ENCODE peak calls at places on chromosome X, in five cellular contexts. A is heart right ventricle, F is left lung, M is right lobe of liver, R is Panc1. B is an unnamed sample.

GRCh38 chrX:86295293-86295692 is 147.0 kb downstream of the DACH2 start:
- ATAC-seq in A (no peak), F (no peak), M (no peak), R (no peak), B (no peak)

GRCh38 chrX:82676386-82676785 is 831.7 kb upstream of the POU3F4 start:
- ATAC-seq in A (no peak), F (no peak), M (no peak), R (no peak), B (no peak)

GRCh38 chrX:8430444-8430843 is 34.2 kb upstream of the VCX3B start:
- ATAC-seq in A (no peak), F (peak; percentile 67), M (no peak), R (no peak), B (no peak)

GRCh38 chrX:134821901-134822300 is 163.6 kb upstream of the PLAC1 start:
- ATAC-seq in A (peak; percentile 80), F (no peak), M (no peak), R (no peak), B (no peak)

GRCh38 chrX:118978451-118978850 is 4.0 kb downstream of the LONRF3 start:
- ATAC-seq in A (no peak), F (no peak), M (no peak), R (no peak), B (no peak)

GRCh38 chrX:154727418-154728323 is 23.2 kb downstream of the GAB3 start:
- ATAC-seq in A (peak; percentile 70), F (peak; percentile 26), M (peak; percentile 58), R (no peak), B (peak; percentile 71)

GRCh38 chrX:130636277-130636676 is 234.5 kb downstream of the RBMX2 start:
- ATAC-seq in A (no peak), F (no peak), M (no peak), R (no peak), B (no peak)

GRCh38 chrX:75131973-75132627 is 24.0 kb downstream of the ABCB7 start:
- ATAC-seq in A (peak; percentile 61), F (no peak), M (no peak), R (no peak), B (no peak)

GRCh38 chrX:50082741-50083140 is 118.1 kb downstream of the AKAP4 start:
- ATAC-seq in A (no peak), F (no peak), M (no peak), R (no peak), B (no peak)

GRCh38 chrX:137565921-137566745 is at the start of gene ZIC3:
- ATAC-seq in A (peak; percentile 93), F (peak; percentile 94), M (peak; percentile 89), R (no peak), B (peak; percentile 77)

GRCh38 chrX:3697220-3697684 is 16.2 kb downstream of the PRKX start:
- ATAC-seq in A (no peak), F (peak; percentile 55), M (no peak), R (no peak), B (no peak)

GRCh38 chrX:38206542-38206941 is 14.1 kb downstream of the SRPX start:
- ATAC-seq in A (no peak), F (no peak), M (no peak), R (no peak), B (no peak)

GRCh38 chrX:118682258-118683014 is 45.0 kb upstream of the IL13RA1 start:
- ATAC-seq in A (no peak), F (no peak), M (peak; percentile 61), R (no peak), B (no peak)

GRCh38 chrX:37998586-37999267 is 7.6 kb upstream of the SYTL5 start:
- ATAC-seq in A (no peak), F (no peak), M (no peak), R (no peak), B (no peak)

GRCh38 chrX:139907078-139907477 is 25.8 kb downstream of the ATP11C start:
- ATAC-seq in A (no peak), F (no peak), M (no peak), R (no peak), B (no peak)

GRCh38 chrX:155995476-155995875 is 2.0 kb upstream of the IL9R start:
- ATAC-seq in A (no peak), F (no peak), M (no peak), R (no peak), B (no peak)

GRCh38 chrX:119401569-119401968 is 2.4 kb downstream of the SLC25A43 start:
- ATAC-seq in A (no peak), F (no peak), M (no peak), R (no peak), B (no peak)

GRCh38 chrX:39840141-39841126 is 257.3 kb downstream of the BCOR start:
- ATAC-seq in A (no peak), F (no peak), M (no peak), R (no peak), B (no peak)

GRCh38 chrX:17024896-17025295 is 78.4 kb downstream of the REPS2 start:
- ATAC-seq in A (no peak), F (no peak), M (no peak), R (no peak), B (no peak)

GRCh38 chrX:10172867-10173266 is 16.1 kb downstream of the CLCN4 start:
- ATAC-seq in A (peak; percentile 5), F (no peak), M (no peak), R (no peak), B (no peak)

GRCh38 chrX:47232803-47233332 is at the start of gene USP11:
- ATAC-seq in A (peak; percentile 12), F (peak; percentile 14), M (no peak), R (peak; percentile 59), B (peak; percentile 3)

GRCh38 chrX:136063340-136064079 is 78.3 kb downstream of the SLC9A6 start:
- ATAC-seq in A (no peak), F (no peak), M (peak; percentile 23), R (no peak), B (peak; percentile 54)

GRCh38 chrX:136156560-136157117 is 9.3 kb downstream of the FHL1 start:
- ATAC-seq in A (no peak), F (no peak), M (no peak), R (no peak), B (no peak)

GRCh38 chrX:106802388-106803275 is at the start of gene TBC1D8B:
- ATAC-seq in A (peak; percentile 100), F (peak; percentile 99), M (peak; percentile 98), R (peak; percentile 100), B (peak; percentile 97)

GRCh38 chrX:83511208-83511607 is 3.1 kb downstream of the POU3F4 start:
- ATAC-seq in A (no peak), F (no peak), M (no peak), R (peak; percentile 78), B (no peak)

GRCh38 chrX:129629837-129630236 is 24.9 kb downstream of the APLN start:
- ATAC-seq in A (peak; percentile 81), F (no peak), M (no peak), R (no peak), B (peak; percentile 40)

GRCh38 chrX:132058975-132059374 is 35.9 kb downstream of the STK26 start:
- ATAC-seq in A (no peak), F (no peak), M (no peak), R (no peak), B (no peak)

GRCh38 chrX:25020391-25021131 is 4.8 kb upstream of the ARX start:
- ATAC-seq in A (no peak), F (peak; percentile 66), M (peak; percentile 62), R (peak; percentile 76), B (peak; percentile 27)

GRCh38 chrX:110315541-110315940 is 2.3 kb downstream of the AMMECR1 start:
- ATAC-seq in A (no peak), F (no peak), M (no peak), R (no peak), B (no peak)

GRCh38 chrX:110310000-110310790 is 7.7 kb downstream of the AMMECR1 start:
- ATAC-seq in A (no peak), F (peak; percentile 38), M (no peak), R (no peak), B (no peak)

GRCh38 chrX:110311437-110312230 is 6.3 kb downstream of the AMMECR1 start:
- ATAC-seq in A (no peak), F (no peak), M (no peak), R (no peak), B (no peak)

GRCh38 chrX:110316351-110317078 is 1.4 kb downstream of the AMMECR1 start:
- ATAC-seq in A (no peak), F (no peak), M (no peak), R (no peak), B (no peak)

GRCh38 chrX:110310896-110311295 is 7.0 kb downstream of the AMMECR1 start:
- ATAC-seq in A (no peak), F (no peak), M (no peak), R (no peak), B (no peak)
- TF ChIP-seq CTCF in A (no peak), F (no peak), M (no peak), R (no peak), B (no peak)

DNA sequence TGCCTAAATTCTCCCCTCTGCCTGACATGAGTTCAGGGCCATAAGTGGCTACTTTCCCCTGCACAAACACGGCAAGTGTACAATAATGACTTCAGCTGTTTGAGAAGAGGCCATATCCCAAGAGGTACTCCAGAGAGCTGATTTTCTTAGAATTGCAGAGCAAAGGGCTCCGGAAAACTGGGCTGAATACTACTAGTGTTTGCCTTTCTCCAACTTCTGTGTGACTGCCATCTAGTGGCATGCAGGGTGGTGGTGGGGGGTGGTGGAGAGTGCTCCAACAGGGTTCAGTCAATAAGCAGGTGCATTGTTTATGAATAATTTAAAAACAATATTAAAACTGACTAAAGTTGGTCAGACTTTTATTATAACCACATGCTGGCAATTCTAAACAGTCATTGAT is 130.0 kb downstream of the CHRDL1 start:
- ATAC-seq in A (no peak), F (peak; percentile 97), M (peak; percentile 93), R (peak; percentile 80), B (no peak)
- H3K9me3 ChIP-seq in A (no peaks in the 10 kb centered on the region), F (no peaks in the 10 kb centered on the region), M (no peaks in the 10 kb centered on the region), R (no peaks in the 10 kb centered on the region), B (no peaks in the 10 kb centered on the region)

GRCh38 chrX:48978226-48978625 is 6.6 kb upstream of the KCND1 start:
- ATAC-seq in A (no peak), F (no peak), M (no peak), R (no peak), B (no peak)
- H3K36me3 ChIP-seq in A (no peaks in the 10 kb centered on the region), F (no peaks in the 10 kb centered on the region), M (peaks cover 40% of the 10 kb centered on the region), R (no peaks in the 10 kb centered on the region), B (peaks cover 88% of the 10 kb centered on the region)

GRCh38 chrX:151510203-151510602 is 53.3 kb upstream of the PASD1 start:
- ATAC-seq in A (no peak), F (no peak), M (no peak), R (no peak), B (no peak)

DNA sequence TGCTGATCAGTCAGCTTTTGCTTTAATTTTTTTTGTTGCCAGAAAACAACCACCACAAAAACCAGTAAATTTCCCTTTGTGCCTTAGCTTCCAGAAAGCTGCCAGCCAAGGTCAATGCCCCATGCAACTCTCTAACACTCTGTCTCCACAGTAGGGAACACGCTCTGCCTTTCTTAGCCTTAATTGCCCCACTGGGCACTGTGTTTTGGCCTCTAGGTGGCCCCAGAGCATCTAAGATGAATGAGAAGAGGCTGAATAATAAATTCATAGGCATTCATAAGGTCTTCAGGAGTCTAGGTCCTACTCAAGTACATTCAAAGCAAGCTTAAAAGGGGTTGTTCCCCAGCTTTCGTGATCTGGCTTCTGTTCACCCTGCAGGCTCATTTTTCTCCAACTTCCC is 57.7 kb upstream of the PASD1 start:
- ATAC-seq in A (no peak), F (peak; percentile 58), M (no peak), R (peak; percentile 80), B (no peak)
- TF ChIP-seq CTCF in A (peak; percentile 36), F (no peak), M (no peak), R (peak; percentile 74), B (no peak)

B was measured in gastroesophageal sphincter.